ENCODE peak calls at places on chromosomes 5 and 9, in four cellular contexts. H is tibial nerve, A is right lobe of liver, J is esophagus squamous epithelium. K is an unnamed sample. For H3K27me3, the result is how much of the 10 kb centered on the place peaks cover.

GRCh38 chr9:104993291-104993963 is 65.5 kb upstream of the ABCA1 start:
- DNase-seq in H (peak), A (peak), J (peak), K (peak)

GRCh38 chr5:155700333-155700732 is 626.6 kb upstream of the SGCD start:
- DNase-seq in H (no peak), A (no peak), J (no peak), K (no peak)

GRCh38 chr5:149860801-149861322 is 83.7 kb downstream of the PDE6A start:
- DNase-seq in H (no peak), A (no peak), J (no peak), K (peak)

GRCh38 chr5:24854350-24854749 is 209.6 kb upstream of the CDH10 start:
- DNase-seq in H (no peak), A (no peak), J (no peak), K (no peak)

GRCh38 chr9:26856413-26857032 is 36.1 kb downstream of the CAAP1 start:
- DNase-seq in H (no peak), A (no peak), J (no peak), K (no peak)

GRCh38 chr9:98977246-98977681 is 33.6 kb downstream of the COL15A1 start:
- DNase-seq in H (no peak), A (no peak), J (no peak), K (peak)

GRCh38 chr9:123225995-123226394 is 42.4 kb downstream of the STRBP start:
- DNase-seq in H (no peak), A (no peak), J (no peak), K (no peak)

GRCh38 chr9:82934949-82935348 is 128.0 kb downstream of the RASEF start:
- DNase-seq in H (no peak), A (no peak), J (no peak), K (no peak)

GRCh38 chr5:129053438-129053837 is 41.1 kb upstream of the ISOC1 start:
- DNase-seq in H (no peak), A (no peak), J (no peak), K (no peak)

GRCh38 chr5:99449786-99450185 is 521.0 kb upstream of the CHD1 start:
- DNase-seq in H (no peak), A (no peak), J (no peak), K (no peak)

GRCh38 chr9:108687360-108687981 is 168.3 kb downstream of the ACTL7B start:
- DNase-seq in H (no peak), A (no peak), J (no peak), K (no peak)

GRCh38 chr5:110854200-110854599 is 115.4 kb downstream of the SLC25A46 start:
- DNase-seq in H (no peak), A (no peak), J (no peak), K (no peak)

GRCh38 chr5:174623438-174624019 is 100.9 kb upstream of the MSX2 start:
- DNase-seq in H (no peak), A (no peak), J (no peak), K (no peak)

GRCh38 chr9:110202232-110202631 is 5.7 kb downstream of the C9orf152 start:
- DNase-seq in H (no peak), A (no peak), J (no peak), K (no peak)

GRCh38 chr9:126528111-126528510 is 85.6 kb upstream of the LMX1B start:
- DNase-seq in H (no peak), A (no peak), J (no peak), K (no peak)

GRCh38 chr5:96150007-96150406 is 188.4 kb upstream of the ELL2 start:
- DNase-seq in H (no peak), A (no peak), J (no peak), K (no peak)

GRCh38 chr5:32283539-32284377 is 29.0 kb downstream of the MTMR12 start:
- DNase-seq in H (no peak), A (no peak), J (no peak), K (no peak)

GRCh38 chr5:74651710-74652109 is 11.2 kb upstream of the ENC1 start:
- DNase-seq in H (no peak), A (no peak), J (no peak), K (no peak)

GRCh38 chr5:147906326-147907095 is at the start of gene C5orf46:
- DNase-seq in H (no peak), A (no peak), J (no peak), K (no peak)

GRCh38 chr5:9046756-9047481 is 499.0 kb downstream of the SEMA5A start:
- DNase-seq in H (no peak), A (no peak), J (no peak), K (no peak)

GRCh38 chr9:131258698-131259431 is 17.4 kb downstream of the FAM78A start:
- DNase-seq in H (no peak), A (no peak), J (no peak), K (no peak)

GRCh38 chr9:137724114-137724445 is 105.3 kb downstream of the EHMT1 start:
- DNase-seq in H (no peak), A (no peak), J (no peak), K (no peak)

GRCh38 chr9:61670616-61671015 is 480.8 kb downstream of the SPATA31A7 start:
- DNase-seq in H (no peak), A (no peak), J (no peak), K (peak)

GRCh38 chr9:76255781-76256455 is 138.3 kb downstream of the RFK start:
- DNase-seq in H (peak), A (peak), J (no peak), K (peak)

GRCh38 chr5:151492729-151493128 is 45.3 kb downstream of the SLC36A1 start:
- DNase-seq in H (no peak), A (no peak), J (no peak), K (no peak)

GRCh38 chr5:60125636-60126035 is 232.1 kb upstream of the PDE4D start:
- DNase-seq in H (no peak), A (no peak), J (no peak), K (no peak)

GRCh38 chr5:181131514-181131913 is 545 bp upstream of the OR2V1 start:
- DNase-seq in H (no peak), A (no peak), J (no peak), K (peak)

GRCh38 chr5:125602184-125602583 is 821.0 kb upstream of the GRAMD2B start:
- DNase-seq in H (no peak), A (no peak), J (no peak), K (no peak)

GRCh38 chr9:116700279-116700678 is 13.2 kb downstream of the TRIM32 start:
- DNase-seq in H (no peak), A (no peak), J (no peak), K (no peak)

GRCh38 chr9:116694892-116695291 is 7.8 kb downstream of the TRIM32 start:
- DNase-seq in H (no peak), A (no peak), J (no peak), K (no peak)

GRCh38 chr9:116695441-116695840 is 8.3 kb downstream of the TRIM32 start:
- DNase-seq in H (peak), A (no peak), J (no peak), K (no peak)

GRCh38 chr9:116697887-116698286 is 10.8 kb downstream of the TRIM32 start:
- DNase-seq in H (no peak), A (no peak), J (no peak), K (no peak)

DNA sequence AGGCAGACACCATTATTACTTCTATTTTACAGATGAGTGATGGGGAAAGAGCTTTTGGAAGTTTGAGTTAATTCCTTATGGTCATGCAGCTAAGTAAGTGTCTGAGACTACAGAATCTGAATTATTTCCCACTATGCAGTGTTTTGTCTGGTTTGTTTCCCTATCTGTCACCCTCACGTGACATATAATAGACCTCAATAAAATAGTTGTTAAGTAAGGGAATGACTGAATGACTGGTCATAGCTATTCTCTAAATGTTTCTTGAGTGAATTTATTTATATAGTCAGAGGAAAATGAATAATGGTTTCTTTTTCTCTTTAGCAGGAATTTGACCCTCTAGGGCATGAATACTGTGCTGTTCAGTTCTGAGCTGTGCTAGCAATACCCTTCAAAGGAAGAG is 10.2 kb downstream of the TRIM32 start:
- DNase-seq in H (no peak), A (no peak), J (no peak), K (no peak)
- H3K27ac ChIP-seq in H (no peak), A (no peak), J (no peak), K (no peak)

DNA sequence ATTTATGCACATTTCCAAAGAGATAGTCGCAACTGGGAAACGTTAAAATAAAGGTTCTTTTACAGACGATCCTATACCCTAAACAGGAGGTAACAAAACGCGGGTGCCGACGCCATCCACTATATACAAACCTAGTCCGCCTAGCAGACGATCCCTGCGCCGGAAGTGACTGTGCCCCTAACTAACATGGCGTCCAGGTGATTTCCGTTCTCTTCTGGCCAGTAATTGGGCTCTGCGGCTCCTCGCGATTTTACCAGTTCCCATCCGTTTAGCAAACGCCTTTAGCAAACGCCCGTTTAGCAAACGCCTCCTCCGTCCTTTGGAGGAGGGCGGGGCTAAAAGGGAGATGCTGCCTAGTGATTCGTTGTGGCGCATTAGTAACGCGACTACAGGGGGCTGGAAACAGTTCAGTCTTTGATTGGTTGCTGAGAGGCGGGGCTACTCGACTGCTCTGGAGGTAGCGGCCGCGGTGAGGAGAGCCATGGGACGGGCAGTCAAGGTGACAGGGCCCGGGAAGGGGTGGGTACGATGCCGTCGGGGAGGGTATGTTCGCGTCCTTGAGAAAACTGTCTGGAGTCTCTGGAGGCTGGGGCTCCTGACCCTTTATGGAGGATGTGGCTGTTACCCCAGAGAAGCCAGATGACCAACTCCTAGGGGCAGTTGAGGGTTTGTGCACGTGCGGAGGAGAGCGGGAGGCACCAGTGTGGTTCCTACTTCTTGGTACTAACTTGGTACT is at the start of gene LYRM7:
- DNase-seq in H (peak), A (peak), J (peak), K (peak)
- TF ChIP-seq POLR2A in H (peak), A (peak), J (peak), K (peak)

GRCh38 chr9:14347408-14348224 is 33.7 kb upstream of the NFIB start:
- DNase-seq in H (no peak), A (peak), J (no peak), K (peak)
- H3K27me3 ChIP-seq in H (under half), A (under half), J (half or more), K (under half)

GRCh38 chr5:134440185-134440755 is 28.6 kb upstream of the CDKN2AIPNL start:
- DNase-seq in H (no peak), A (no peak), J (no peak), K (no peak)

GRCh38 chr5:134437340-134438267 is 25.9 kb upstream of the CDKN2AIPNL start:
- DNase-seq in H (no peak), A (no peak), J (no peak), K (no peak)

GRCh38 chr5:134438268-134438622 is 26.6 kb upstream of the CDKN2AIPNL start:
- DNase-seq in H (no peak), A (no peak), J (no peak), K (no peak)

GRCh38 chr5:134436523-134437339 is 25.1 kb upstream of the CDKN2AIPNL start:
- DNase-seq in H (peak), A (peak), J (peak), K (peak)

DNA sequence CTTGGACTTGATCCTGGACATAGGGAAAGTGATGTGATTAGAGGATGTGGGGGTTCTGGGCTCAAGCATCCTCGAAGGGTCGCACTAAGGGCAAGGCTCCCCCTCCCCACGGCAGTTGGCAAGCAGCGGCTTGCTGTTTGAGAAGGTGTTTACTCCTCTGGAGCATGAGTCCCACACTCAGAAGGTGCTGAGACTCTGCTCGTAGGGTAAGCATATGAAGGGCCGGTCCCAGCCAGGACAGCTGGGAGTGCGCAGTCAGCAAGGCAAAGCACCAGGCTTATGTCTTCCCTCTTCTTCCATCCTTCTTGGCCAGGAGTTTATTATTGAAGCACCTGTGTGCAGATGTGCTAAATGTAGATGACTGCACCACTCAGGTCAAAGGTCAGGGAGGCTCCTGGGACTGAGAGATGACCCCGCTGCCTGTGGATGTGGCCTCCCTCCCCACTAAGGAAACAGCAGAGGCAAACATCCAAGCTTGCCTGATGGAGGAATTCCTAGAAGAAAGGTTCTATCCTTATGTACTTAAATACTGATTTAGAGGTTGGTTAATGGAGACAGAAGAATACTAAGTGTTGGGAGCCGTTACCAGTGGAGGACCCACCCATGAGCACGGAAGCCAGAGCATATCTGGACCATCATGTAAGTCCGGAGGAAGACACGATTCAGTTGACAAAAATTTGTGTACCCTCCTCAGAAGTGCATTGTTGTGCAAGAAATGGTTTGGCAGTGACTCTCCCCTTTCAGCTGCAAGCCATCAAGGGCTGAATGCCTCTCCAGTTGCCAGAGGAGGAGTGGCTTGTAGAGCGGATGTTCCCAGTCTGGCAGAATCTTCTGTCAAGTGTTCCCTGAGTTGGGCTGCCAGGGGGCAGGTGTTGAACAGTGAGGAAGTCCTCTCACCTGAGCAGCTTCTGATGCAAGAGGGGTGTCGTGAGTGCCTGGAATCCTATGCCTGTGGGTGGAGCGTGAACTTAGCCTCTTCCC is 27.2 kb upstream of the CDKN2AIPNL start:
- DNase-seq in H (peak), A (peak), J (peak), K (peak)
- H3K27ac ChIP-seq in H (peak), A (peak), J (peak), K (peak)

GRCh38 chr5:157670662-157671591 is at the start of gene C5orf52:
- DNase-seq in H (no peak), A (peak), J (no peak), K (peak)
- TF ChIP-seq POLR2A in H (no peak), A (no peak), J (no peak), K (no peak)